ENCODE peak calls at places on chromosomes 16 and 17, in six cellular contexts. A is MM.1S, P is PC-3, U is DND-41, T is fibroblast of lung, F is GM23248. L is an unnamed sample.

GRCh38 chr16:88368036-88368435 is 14.7 kb upstream of the ZNF469 start:
- DNase-seq in U (no peak), A (no peak), P (no peak), F (no peak), T (no peak), L (no peak)

GRCh38 chr17:63929860-63930766 is 2.0 kb downstream of the CD79B start:
- DNase-seq in A (no peak), F (no peak), T (no peak), U (no peak), P (no peak), L (no peak)

GRCh38 chr17:51056813-51057510 is 63.7 kb downstream of the SPAG9 start:
- DNase-seq in F (peak), P (peak), U (peak), T (peak), A (peak), L (peak)

GRCh38 chr16:14128097-14128496 is 57.0 kb downstream of the MRTFB start:
- DNase-seq in U (no peak), T (no peak), A (no peak), F (no peak), P (no peak), L (no peak)

GRCh38 chr17:48814504-48814903 is 2.5 kb downstream of the TTLL6 start:
- DNase-seq in F (peak), T (peak), U (peak), A (peak), P (peak), L (peak)

GRCh38 chr17:57956311-57957119 is 1.3 kb upstream of the CUEDC1 start:
- DNase-seq in P (no peak), U (peak), A (peak), T (no peak), F (no peak), L (peak)

GRCh38 chr17:19313066-19313745 is 49.3 kb downstream of the B9D1 start:
- DNase-seq in U (no peak), T (no peak), A (no peak), F (no peak), P (no peak), L (no peak)

GRCh38 chr16:1743376-1744337 is 27.7 kb downstream of the NME3 start:
- DNase-seq in F (no peak), T (no peak), U (no peak), P (no peak), A (no peak), L (no peak)

GRCh38 chr16:80273635-80274538 is 266.9 kb upstream of the DYNLRB2 start:
- DNase-seq in P (no peak), T (peak), A (no peak), U (no peak), F (peak), L (no peak)

GRCh38 chr17:46977348-46977747 is 1.7 kb downstream of the RPRML start:
- DNase-seq in U (no peak), F (peak), A (no peak), T (peak), P (peak), L (peak)

GRCh38 chr17:16491131-16491702 is 776 bp downstream of the LRRC75A start:
- DNase-seq in A (no peak), U (peak), T (no peak), P (peak), F (no peak), L (peak)

GRCh38 chr17:31048780-31049179 is 46.0 kb upstream of the NF1 start:
- DNase-seq in F (peak), A (no peak), T (peak), U (no peak), P (no peak), L (no peak)

GRCh38 chr16:83771306-83771942 is 36.4 kb upstream of the HSBP1 start:
- DNase-seq in A (no peak), T (no peak), F (no peak), U (no peak), P (no peak), L (no peak)

GRCh38 chr17:67818110-67819002 is 6.9 kb upstream of the BPTF start:
- DNase-seq in P (peak), A (peak), U (no peak), F (no peak), T (no peak), L (no peak)

GRCh38 chr17:47220531-47220999 is 11.4 kb downstream of the MYL4 start:
- DNase-seq in F (no peak), P (no peak), T (peak), U (peak), A (no peak), L (no peak)

GRCh38 chr16:5024632-5025031 is 9.1 kb downstream of the NAGPA start:
- DNase-seq in A (peak), U (no peak), P (peak), F (peak), T (peak), L (peak)

GRCh38 chr17:50221500-50222480 is 20.4 kb upstream of the COL1A1 start:
- DNase-seq in F (peak), A (peak), U (peak), T (peak), P (peak), L (no peak)

GRCh38 chr16:54116126-54116525 is 170.5 kb downstream of the IRX3 start:
- DNase-seq in F (no peak), T (no peak), U (no peak), P (no peak), A (no peak), L (no peak)

GRCh38 chr17:45234641-45235040 is 13.0 kb downstream of the FMNL1 start:
- DNase-seq in P (peak), A (no peak), F (no peak), T (no peak), U (peak), L (no peak)

GRCh38 chr17:21089933-21090888 is 36.6 kb upstream of the DHRS7B start:
- DNase-seq in A (no peak), T (no peak), P (no peak), F (no peak), U (no peak), L (no peak)

GRCh38 chr17:73030501-73030911 is 62.0 kb downstream of the SLC39A11 start:
- DNase-seq in U (no peak), T (peak), P (no peak), A (no peak), F (peak), L (peak)

GRCh38 chr17:36665417-36665816 is 64.0 kb downstream of the MRM1 start:
- DNase-seq in P (peak), F (no peak), A (no peak), U (no peak), T (peak), L (peak)

GRCh38 chr17:4187076-4187475 is 44.1 kb downstream of the CYB5D2 start:
- DNase-seq in U (no peak), T (no peak), F (no peak), P (no peak), A (no peak), L (no peak)

DNA sequence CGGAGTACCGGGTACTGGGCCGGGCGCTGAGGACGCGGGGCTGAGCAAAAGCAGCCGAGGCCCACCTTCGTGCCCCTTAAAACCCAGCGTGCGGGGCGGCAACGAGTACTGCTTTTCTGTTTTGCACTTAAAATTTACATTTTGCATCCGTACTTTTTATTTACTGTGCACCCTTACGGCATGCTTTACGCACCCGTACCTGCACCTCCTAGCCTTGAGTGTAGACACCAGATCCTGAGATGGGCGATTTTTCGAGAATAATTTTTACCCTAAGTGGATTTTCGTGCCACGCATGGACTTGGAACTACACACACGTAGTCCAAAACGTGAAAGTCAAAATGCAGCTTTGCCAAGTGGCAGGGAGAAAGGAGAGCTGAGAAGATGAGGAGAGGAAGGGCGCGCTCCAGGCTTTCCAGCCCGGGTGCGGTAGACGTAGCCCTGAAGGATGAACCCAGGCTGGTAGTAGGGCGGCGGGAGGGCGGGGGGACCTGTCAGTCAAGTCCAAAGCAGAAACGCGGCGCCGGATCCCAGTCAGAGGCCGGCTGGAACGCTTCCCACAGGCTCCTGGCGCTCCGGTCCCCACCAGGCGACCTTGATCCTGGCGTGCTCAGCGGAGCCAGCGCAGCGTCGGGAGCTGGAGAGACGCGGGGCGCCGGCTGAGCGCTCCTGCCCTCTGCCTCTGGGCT is 1.2 kb upstream of the CBLN1 start:
- DNase-seq in T (no peak), P (no peak), U (no peak), F (no peak), A (peak), L (peak)
- H3K9ac ChIP-seq in T (no peak), P (no peak), U (no peak), F (no peak), A (peak), L (peak)

DNA sequence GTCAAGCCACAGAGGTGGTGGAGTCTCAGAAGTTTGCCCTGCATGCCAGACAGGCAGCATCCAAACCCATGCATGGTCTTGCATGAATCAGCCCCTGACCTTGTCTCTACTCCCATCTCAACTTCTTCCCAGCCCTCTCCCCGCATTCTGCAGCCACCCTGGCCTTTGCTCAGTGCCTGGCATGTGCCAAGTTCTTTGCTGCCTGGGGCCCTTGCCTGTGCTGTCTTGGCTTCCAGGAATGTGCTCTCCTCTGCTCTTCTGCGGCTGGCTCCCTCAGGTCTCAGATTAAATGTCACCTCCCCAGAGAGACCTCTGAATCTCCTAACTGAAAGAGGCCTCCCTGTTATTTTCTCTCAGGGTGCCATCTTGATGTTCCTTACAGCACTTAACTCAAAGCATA is 17.6 kb downstream of the DRC3 start:
- DNase-seq in A (no peak), P (peak), T (peak), F (peak), U (no peak), L (no peak)
- H3K27ac ChIP-seq in A (no peak), P (peak), T (peak), F (peak), U (no peak), L (no peak)

DNA sequence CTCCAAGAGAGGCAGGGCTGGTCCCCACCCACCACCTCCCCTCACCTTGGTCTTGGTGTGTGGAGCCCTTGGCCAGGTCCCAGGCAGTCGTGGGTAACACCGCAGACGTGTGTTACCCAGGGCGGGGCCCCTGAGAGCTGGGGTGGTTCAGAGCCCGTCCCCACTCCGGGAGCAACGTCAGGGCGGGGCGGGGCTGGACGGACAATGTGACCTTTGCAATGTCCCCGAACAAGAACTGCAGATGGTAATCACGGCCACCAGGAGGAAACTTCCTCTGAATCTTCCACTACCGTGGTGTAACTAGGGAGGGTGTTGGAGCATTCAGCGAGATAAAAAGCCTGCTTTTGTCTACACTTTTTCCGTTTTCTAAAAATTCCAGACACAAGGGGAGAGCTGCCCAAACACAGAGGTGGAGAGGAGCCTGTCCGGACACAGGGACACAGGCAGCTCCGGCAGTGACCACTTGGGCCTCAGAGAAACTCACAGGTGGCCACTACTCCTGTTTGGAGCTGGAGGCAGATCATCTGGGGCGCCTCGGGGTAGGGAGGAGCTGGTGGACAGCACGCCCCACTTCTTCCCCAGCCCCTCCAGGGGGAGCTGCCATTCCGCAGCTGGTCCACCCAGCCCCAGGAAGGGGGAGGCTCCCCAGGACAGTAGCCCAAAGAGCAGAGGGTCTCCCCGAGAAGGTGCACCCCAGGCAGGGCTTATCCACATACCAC is 14.2 kb upstream of the SLC38A10 start:
- DNase-seq in A (peak), P (peak), F (peak), T (peak), U (no peak), L (peak)
- H3K9ac ChIP-seq in A (no peak), P (peak), F (peak), T (no peak), U (no peak), L (peak)

GRCh38 chr17:82884341-82884871 is 44.6 kb upstream of the ZNF750 start:
- DNase-seq in U (peak), P (no peak), A (no peak), F (no peak), T (no peak), L (no peak)
- H3K27ac ChIP-seq in U (peak), P (no peak), A (no peak), F (no peak), T (no peak), L (no peak)

DNA sequence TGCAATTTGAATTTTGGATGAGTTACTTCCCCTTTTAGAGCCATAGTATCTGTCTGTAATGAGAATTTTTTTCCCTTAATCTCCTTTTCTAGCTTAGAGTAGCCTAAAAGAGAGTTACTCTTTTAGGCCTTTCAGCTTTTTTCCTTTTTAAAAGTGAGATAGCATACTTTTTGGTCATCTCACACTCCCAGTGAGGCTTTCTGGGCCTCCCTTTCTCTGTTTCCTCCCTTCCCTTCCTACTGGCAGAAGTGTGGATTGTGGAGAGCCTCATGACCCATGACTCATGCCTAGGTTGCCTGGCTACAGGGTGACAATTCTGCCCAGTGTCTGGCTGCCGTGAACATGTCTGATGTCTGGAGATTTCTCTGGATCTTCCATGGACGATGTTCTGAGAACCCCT is 15.2 kb downstream of the KRT23 start:
- DNase-seq in P (peak), A (no peak), U (no peak), F (peak), T (peak), L (no peak)
- H3K9ac ChIP-seq in P (peak), A (no peak), U (no peak), F (peak), T (no peak), L (no peak)

DNA sequence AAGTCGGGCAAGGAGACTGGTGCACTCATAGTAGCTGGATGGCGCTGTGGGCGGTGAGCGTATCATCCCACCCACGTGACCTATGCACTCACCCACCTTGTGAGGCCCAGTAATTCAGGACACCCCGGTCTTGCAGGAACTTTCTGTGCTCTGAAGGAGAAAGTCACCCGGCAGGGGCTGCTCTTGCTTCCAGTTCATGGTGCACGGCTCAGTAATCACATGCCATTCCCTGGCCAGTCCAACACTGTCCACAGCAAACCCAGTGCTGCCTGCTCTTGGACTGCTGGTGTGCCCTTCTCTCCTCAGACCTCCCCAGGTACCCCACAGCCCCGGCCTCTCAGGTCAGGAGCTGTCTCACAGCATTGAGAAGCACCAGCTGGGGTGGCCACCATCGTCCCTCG is 16.4 kb upstream of the RHBDF2 start:
- DNase-seq in U (no peak), F (no peak), A (no peak), T (no peak), P (peak), L (no peak)
- H3K27ac ChIP-seq in U (no peak), F (no peak), A (no peak), T (no peak), P (no peak), L (no peak)

GRCh38 chr17:40346768-40347154 is 17.8 kb downstream of the GJD3 start:
- DNase-seq in U (no peak), T (no peak), F (no peak), P (no peak), A (no peak), L (no peak)

GRCh38 chr17:40346061-40346767 is 18.3 kb downstream of the GJD3 start:
- DNase-seq in T (peak), U (no peak), A (no peak), F (no peak), P (no peak), L (peak)

GRCh38 chr17:40343126-40344119 is 21.1 kb downstream of the GJD3 start:
- DNase-seq in U (no peak), F (peak), P (no peak), T (no peak), A (no peak), L (peak)

GRCh38 chr17:40344321-40345160 is 20.0 kb downstream of the GJD3 start:
- DNase-seq in F (peak), A (no peak), U (no peak), P (no peak), T (no peak), L (no peak)

DNA sequence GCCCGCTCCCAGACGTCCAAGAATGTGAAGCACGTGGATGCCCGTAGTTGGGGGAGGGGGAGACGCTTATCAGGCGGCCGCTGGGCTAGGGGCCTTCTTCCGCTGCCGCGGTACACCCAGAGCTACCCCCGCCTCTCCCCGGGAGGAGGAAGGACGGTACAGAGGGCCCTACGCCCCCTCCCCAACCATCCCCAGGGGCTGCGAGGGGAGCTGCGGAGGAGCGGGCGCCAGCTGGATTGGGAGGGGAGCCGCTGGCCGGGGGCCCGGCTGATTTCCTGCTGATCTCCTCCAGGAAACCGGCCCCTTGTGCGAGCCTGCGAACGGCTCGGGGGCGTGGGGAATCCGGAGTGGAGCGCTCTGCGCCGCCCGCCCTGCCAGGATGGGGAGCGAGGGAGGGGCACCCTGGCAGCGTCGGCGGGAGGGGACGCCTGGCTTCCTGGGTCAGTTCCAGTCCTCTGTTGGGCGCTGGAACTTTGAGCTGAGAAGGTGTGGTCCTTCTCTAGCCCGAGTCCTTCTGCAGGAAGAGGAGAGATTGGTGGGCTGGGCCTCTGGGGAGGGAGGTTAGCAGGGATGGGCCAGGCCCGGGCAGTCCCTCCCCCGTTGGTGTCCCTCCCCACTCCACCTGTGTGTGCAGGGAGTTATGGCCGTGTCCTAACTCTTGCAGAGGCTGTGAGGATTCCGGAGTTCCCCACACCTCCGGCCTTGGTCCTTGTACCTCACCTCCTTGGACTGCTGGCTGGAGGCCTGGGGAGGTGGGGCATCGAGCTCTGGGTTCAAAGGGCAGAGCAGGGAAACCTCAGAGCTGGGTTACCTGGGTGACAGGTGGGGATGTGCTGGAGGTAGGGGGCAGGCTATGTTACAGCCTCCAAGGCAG is 19.1 kb downstream of the GJD3 start:
- DNase-seq in A (no peak), P (peak), T (peak), U (no peak), F (peak), L (peak)
- H3K9ac ChIP-seq in A (no peak), P (peak), T (peak), U (no peak), F (peak), L (peak)